ENCODE peak calls at places on chromosomes 2 and 18, in four cellular contexts. C is NCI-H2081 treated with DMSO at 0.1 percent for 48 hours; M is activated naive CD4-positive, alpha-beta T cell treated with anti-CD3 and anti-CD28 coated beads, Interleukin-2, amount 50 U/mL, for 72 hours; O is NB4. E is an unnamed sample.

GRCh38 chr18:24219561-24220317 is 80.9 kb downstream of the CABYR start:
- DNase-seq in C (peak), M (no peak), O (no peak), E (no peak)

GRCh38 chr2:28449489-28450395 is 46.1 kb upstream of the PLB1 start:
- DNase-seq in M (peak), O (peak), C (no peak), E (no peak)

GRCh38 chr18:13264986-13265900 is 46.7 kb downstream of the LDLRAD4 start:
- DNase-seq in M (peak), O (no peak), C (no peak), E (no peak)

GRCh38 chr2:33342171-33342570 is 134.3 kb upstream of the RASGRP3 start:
- DNase-seq in C (no peak), M (no peak), O (no peak), E (no peak)

GRCh38 chr2:231359948-231360347 is 35.6 kb upstream of the B3GNT7 start:
- DNase-seq in O (no peak), C (no peak), M (no peak), E (no peak)

GRCh38 chr2:58535182-58535581 is 294.1 kb upstream of the FANCL start:
- DNase-seq in O (no peak), C (peak), M (no peak), E (no peak)

GRCh38 chr2:95728878-95729511 is 137.2 kb downstream of the TRIM43 start:
- DNase-seq in C (peak), O (peak), M (peak), E (peak)

GRCh38 chr2:219991116-219991515 is 363.7 kb downstream of the SLC4A3 start:
- DNase-seq in M (no peak), C (no peak), O (no peak), E (no peak)

GRCh38 chr2:40658917-40659316 is 207.0 kb upstream of the SLC8A1 start:
- DNase-seq in M (no peak), O (peak), C (no peak), E (no peak)

GRCh38 chr2:66532972-66533868 is 98.3 kb downstream of the MEIS1 start:
- DNase-seq in M (no peak), C (no peak), O (no peak), E (no peak)

GRCh38 chr18:24426398-24427294 is at the start of gene IMPACT:
- DNase-seq in M (peak), C (peak), O (peak), E (peak)

GRCh38 chr2:240928476-240929363 is 22.6 kb downstream of the CROCC2 start:
- DNase-seq in C (no peak), M (no peak), O (no peak), E (no peak)

GRCh38 chr2:107349329-107349728 is 463.4 kb upstream of the ST6GAL2 start:
- DNase-seq in C (no peak), M (no peak), O (no peak), E (no peak)

GRCh38 chr2:236945431-236946016 is 140.2 kb upstream of the COPS8 start:
- DNase-seq in M (no peak), C (no peak), O (no peak), E (no peak)

GRCh38 chr2:233114421-233114861 is 54.3 kb downstream of the INPP5D start:
- DNase-seq in C (no peak), M (no peak), O (no peak), E (peak)

GRCh38 chr18:29780814-29781213 is 1261.7 kb downstream of the DSC3 start:
- DNase-seq in M (no peak), C (no peak), O (no peak), E (no peak)

GRCh38 chr18:24979223-24979622 is 372.7 kb downstream of the ZNF521 start:
- DNase-seq in C (no peak), O (no peak), M (no peak), E (no peak)

GRCh38 chr18:68448736-68449135 is 266.2 kb downstream of the TMX3 start:
- DNase-seq in O (no peak), C (no peak), M (no peak), E (no peak)

GRCh38 chr2:121529439-121530209 is 1.1 kb upstream of the RNU4ATAC start:
- DNase-seq in M (no peak), O (peak), C (no peak), E (peak)

GRCh38 chr2:128796321-128796720 is 477.7 kb upstream of the HS6ST1 start:
- DNase-seq in M (no peak), C (no peak), O (no peak), E (no peak)

GRCh38 chr18:77376043-77376732 is 126.5 kb downstream of the GALR1 start:
- DNase-seq in M (no peak), C (peak), O (no peak), E (no peak)

GRCh38 chr18:5543036-5543671 is 643 bp downstream of the EPB41L3 start:
- DNase-seq in C (no peak), M (peak), O (no peak), E (no peak)

GRCh38 chr2:30408961-30409387 is 38.1 kb upstream of the LCLAT1 start:
- DNase-seq in M (no peak), C (no peak), O (no peak), E (no peak)

GRCh38 chr2:6791682-6792081 is 74.0 kb downstream of the CMPK2 start:
- DNase-seq in C (no peak), M (no peak), O (peak), E (no peak)

GRCh38 chr2:240324312-240325005 is 111.0 kb upstream of the GPC1 start:
- DNase-seq in M (no peak), O (no peak), C (no peak), E (no peak)

GRCh38 chr18:6650063-6650462 is 79.5 kb upstream of the ARHGAP28 start:
- DNase-seq in O (no peak), C (peak), M (no peak), E (no peak)

GRCh38 chr2:165032559-165032958 is 77.2 kb upstream of the SLC38A11 start:
- DNase-seq in O (no peak), C (no peak), M (no peak), E (no peak)

GRCh38 chr18:57901819-57902600 is 98.9 kb upstream of the ATP8B1 start:
- DNase-seq in O (no peak), C (no peak), M (no peak), E (no peak)

GRCh38 chr2:196125596-196125995 is 45.8 kb downstream of the STK17B start:
- DNase-seq in O (no peak), M (no peak), C (no peak), E (no peak)

GRCh38 chr2:169106563-169107545 is 37.5 kb downstream of the DHRS9 start:
- DNase-seq in O (peak), M (no peak), C (no peak), E (no peak)

GRCh38 chr2:69946351-69947077 is 14.9 kb downstream of the ASPRV1 start:
- DNase-seq in O (peak), C (no peak), M (peak), E (no peak)

GRCh38 chr2:64632855-64633819 is 20.6 kb downstream of the SERTAD2 start:
- DNase-seq in C (no peak), M (no peak), O (no peak), E (no peak)

GRCh38 chr2:60991644-60992043 is 25.9 kb upstream of the PEX13 start:
- DNase-seq in C (no peak), O (no peak), M (no peak), E (no peak)

GRCh38 chr2:71682341-71682740 is 229.0 kb downstream of the DYSF start:
- DNase-seq in M (no peak), C (no peak), O (no peak), E (no peak)

GRCh38 chr18:49548266-49548665 is 13.6 kb upstream of the LIPG start:
- DNase-seq in O (peak), C (no peak), M (no peak), E (no peak)

GRCh38 chr2:220394433-220394832 is 767.0 kb downstream of the SLC4A3 start:
- DNase-seq in O (no peak), C (no peak), M (no peak), E (no peak)

GRCh38 chr2:241859436-241860183 is 916 bp upstream of the PDCD1 start:
- DNase-seq in O (no peak), M (peak), C (no peak), E (no peak)

GRCh38 chr2:36556847-36557246 is 41.1 kb downstream of the FEZ2 start:
- DNase-seq in C (no peak), M (no peak), O (no peak), E (no peak)

GRCh38 chr2:236968101-236968886 is 117.4 kb upstream of the COPS8 start:
- DNase-seq in O (no peak), C (no peak), M (no peak), E (no peak)

E was measured in brain pericyte.